ENCODE peak calls at places on chromosomes 5 and 9, in seven cellular contexts. Q is fibroblast of villous mesenchyme, P is spleen, F is left ventricle myocardium inferior, Z is body of pancreas, O is fibroblast of mammary gland, W is gastrocnemius medialis. X is an unnamed sample.

GRCh38 chr9:21455320-21455719 is 15.1 kb downstream of the IFNA1 start:
- DNase-seq in P (no peak), W (no peak), Q (peak), O (peak), F (no peak), Z (peak), X (no peak)

GRCh38 chr9:35687306-35687705 is 2.4 kb downstream of the TPM2 start:
- DNase-seq in Z (no peak), P (no peak), W (no peak), Q (no peak), O (no peak), F (no peak), X (no peak)

GRCh38 chr5:96861044-96861443 is 15.3 kb upstream of the ERAP2 start:
- DNase-seq in P (no peak), O (no peak), F (no peak), Z (no peak), Q (no peak), W (no peak), X (no peak)

GRCh38 chr5:96548941-96549340 is 113.2 kb upstream of the CAST start:
- DNase-seq in Q (peak), Z (no peak), F (no peak), W (no peak), P (no peak), O (peak), X (no peak)

GRCh38 chr9:128494108-128494742 is 10.3 kb upstream of the GLE1 start:
- DNase-seq in F (peak), O (peak), W (no peak), P (peak), Z (peak), Q (no peak), X (peak)

GRCh38 chr9:101376117-101376866 is 8.5 kb downstream of the BAAT start:
- DNase-seq in O (peak), W (no peak), Z (no peak), P (no peak), F (no peak), Q (peak), X (no peak)

GRCh38 chr9:128113526-128114325 is 13.8 kb downstream of the PTGES2 start:
- DNase-seq in W (no peak), Z (no peak), P (peak), Q (no peak), F (peak), O (no peak), X (no peak)

GRCh38 chr5:1285883-1286291 is 9.0 kb downstream of the TERT start:
- DNase-seq in P (peak), Q (no peak), O (no peak), F (no peak), Z (no peak), W (no peak), X (no peak)

GRCh38 chr5:88952996-88953643 is 70.1 kb upstream of the MEF2C start:
- DNase-seq in P (no peak), W (no peak), F (no peak), Z (no peak), Q (no peak), O (no peak), X (no peak)

GRCh38 chr5:126597156-126597555 is 2.1 kb upstream of the ALDH7A1 start:
- DNase-seq in W (no peak), Z (no peak), F (no peak), Q (peak), P (no peak), O (peak), X (no peak)

GRCh38 chr9:109181284-109181683 is 14.2 kb upstream of the FRRS1L start:
- DNase-seq in Z (no peak), O (no peak), P (no peak), W (no peak), Q (no peak), F (no peak), X (no peak)

GRCh38 chr9:137276757-137277328 is 683 bp upstream of the TOR4A start:
- DNase-seq in Z (peak), Q (peak), O (peak), W (peak), F (peak), P (peak), X (peak)

GRCh38 chr9:78040726-78041125 is 9.1 kb upstream of the GNAQ start:
- DNase-seq in Z (no peak), Q (no peak), W (no peak), O (no peak), P (no peak), F (no peak), X (no peak)

GRCh38 chr5:147803941-147804717 is 21.6 kb upstream of the JAKMIP2 start:
- DNase-seq in P (no peak), Z (no peak), Q (no peak), F (no peak), W (no peak), O (no peak), X (no peak)

GRCh38 chr9:125815568-125815967 is 68.4 kb downstream of the PBX3 start:
- DNase-seq in O (peak), W (no peak), Q (no peak), P (no peak), Z (peak), F (no peak), X (no peak)

GRCh38 chr5:68141494-68141893 is 74.1 kb upstream of the PIK3R1 start:
- DNase-seq in P (no peak), Z (no peak), W (no peak), O (peak), Q (peak), F (no peak), X (no peak)

GRCh38 chr9:98958271-98958989 is 14.7 kb downstream of the COL15A1 start:
- DNase-seq in Q (peak), O (peak), Z (peak), P (no peak), F (no peak), W (no peak), X (no peak)

GRCh38 chr5:158166424-158166823 is 307.5 kb upstream of the CLINT1 start:
- DNase-seq in P (no peak), O (no peak), W (no peak), F (no peak), Q (no peak), Z (no peak), X (no peak)

GRCh38 chr5:137758719-137759312 is 4.7 kb upstream of the HNRNPA0 start:
- DNase-seq in Z (no peak), P (no peak), W (no peak), Q (peak), O (peak), F (no peak), X (no peak)

GRCh38 chr9:114804504-114804903 is 1.3 kb downstream of the TNFSF15 start:
- DNase-seq in Q (peak), F (no peak), O (peak), Z (peak), P (no peak), W (no peak), X (no peak)

GRCh38 chr9:86614871-86615849 is 260.9 kb upstream of the TUT7 start:
- DNase-seq in W (no peak), Q (peak), P (no peak), Z (peak), O (peak), F (no peak), X (no peak)

GRCh38 chr9:128632066-128632465 is 24.6 kb downstream of the DYNC2I2 start:
- DNase-seq in Z (no peak), Q (no peak), P (peak), O (no peak), W (no peak), F (no peak), X (no peak)

GRCh38 chr9:134871941-134872340 is 8.7 kb upstream of the FCN2 start:
- DNase-seq in P (no peak), Q (no peak), F (peak), W (no peak), Z (no peak), O (no peak), X (no peak)

GRCh38 chr5:98428806-98429205 is 344.7 kb upstream of the RGMB start:
- DNase-seq in Q (peak), P (no peak), O (peak), F (no peak), W (no peak), Z (peak), X (no peak)

GRCh38 chr9:115167175-115167574 is 49.2 kb upstream of the TNC start:
- DNase-seq in P (no peak), F (no peak), Z (no peak), Q (peak), W (no peak), O (peak), X (no peak)

GRCh38 chr5:157949520-157949919 is 90.6 kb upstream of the CLINT1 start:
- DNase-seq in P (no peak), F (no peak), W (no peak), O (no peak), Z (no peak), Q (no peak), X (no peak)

GRCh38 chr5:39411051-39411450 is 13.7 kb downstream of the DAB2 start:
- DNase-seq in F (no peak), Q (peak), O (peak), Z (no peak), P (no peak), W (no peak), X (no peak)

GRCh38 chr5:93274291-93274690 is 306.7 kb downstream of the NR2F1-AS1 start:
- DNase-seq in W (no peak), Z (no peak), P (no peak), Q (peak), O (peak), F (no peak), X (no peak)

GRCh38 chr9:95085036-95085770 is 232.3 kb downstream of the FANCC start:
- DNase-seq in F (no peak), P (peak), Z (no peak), W (no peak), O (no peak), Q (no peak), X (no peak)

GRCh38 chr9:95087659-95088242 is 229.8 kb downstream of the FANCC start:
- DNase-seq in P (peak), F (no peak), O (no peak), W (no peak), Z (peak), Q (peak), X (no peak)

GRCh38 chr9:95086564-95086955 is 230.9 kb downstream of the FANCC start:
- DNase-seq in O (no peak), Q (no peak), F (no peak), P (peak), Z (no peak), W (no peak), X (no peak)

GRCh38 chr9:95084254-95084934 is 233.1 kb downstream of the FANCC start:
- DNase-seq in P (peak), Q (no peak), W (no peak), Z (no peak), F (no peak), O (no peak), X (no peak)

GRCh38 chr9:95085861-95086563 is 231.5 kb downstream of the FANCC start:
- DNase-seq in Z (peak), O (no peak), P (peak), W (peak), F (no peak), Q (no peak), X (no peak)
- TF ChIP-seq CTCF in Z (no peak), O (no peak), P (no peak), W (peak), F (peak), Q (no peak), X (no peak)

GRCh38 chr5:132136906-132137305 is 63.3 kb downstream of the CSF2 start:
- DNase-seq in P (no peak), Z (no peak), W (no peak), Q (peak), F (no peak), O (peak), X (no peak)

GRCh38 chr5:132143148-132143547 is 69.6 kb downstream of the CSF2 start:
- DNase-seq in Q (no peak), Z (no peak), P (no peak), F (no peak), W (no peak), O (no peak), X (no peak)

GRCh38 chr5:132134384-132134783 is 60.8 kb downstream of the CSF2 start:
- DNase-seq in F (no peak), P (no peak), Q (peak), O (peak), W (no peak), Z (no peak), X (no peak)

GRCh38 chr5:132142459-132142858 is 68.9 kb downstream of the CSF2 start:
- DNase-seq in Z (no peak), O (no peak), F (no peak), W (no peak), P (no peak), Q (peak), X (no peak)

GRCh38 chr5:132138260-132138659 is 64.7 kb downstream of the CSF2 start:
- DNase-seq in Q (peak), F (no peak), W (no peak), O (peak), P (no peak), Z (no peak), X (no peak)
- H3K4me3 ChIP-seq in Q (no peak), F (no peak), W (no peak), O (no peak), P (no peak), Z (no peak), X (no peak)

GRCh38 chr9:83708515-83709158 is 879 bp upstream of the UBQLN1 start:
- DNase-seq in Z (peak), O (peak), Q (peak), P (peak), W (peak), F (peak), X (peak)

GRCh38 chr9:83715221-83715620 is 7.5 kb upstream of the UBQLN1 start:
- DNase-seq in O (no peak), Z (no peak), Q (peak), P (no peak), W (no peak), F (no peak), X (no peak)

GRCh38 chr9:83715794-83716193 is 8.0 kb upstream of the UBQLN1 start:
- DNase-seq in Q (no peak), P (no peak), W (no peak), F (no peak), Z (no peak), O (no peak), X (no peak)

DNA sequence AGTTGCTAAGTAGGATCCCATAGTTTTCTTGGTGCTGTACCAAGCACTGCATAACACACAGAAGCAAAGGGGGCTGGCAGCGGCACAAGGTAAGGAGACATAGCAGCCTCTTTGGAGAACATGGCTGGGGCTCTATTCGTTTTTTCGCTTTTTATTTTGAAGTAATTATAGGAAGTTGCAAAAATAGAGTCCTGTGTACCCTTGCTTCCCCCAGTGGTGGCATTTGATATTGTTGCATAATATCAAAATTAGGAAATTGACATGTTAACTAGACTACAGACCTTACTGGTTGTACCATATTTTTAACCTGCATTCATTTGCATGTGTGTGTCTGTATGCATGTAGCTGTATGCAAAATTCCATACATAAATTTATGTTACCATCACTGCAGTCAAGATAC is 6.6 kb upstream of the UBQLN1 start:
- DNase-seq in Z (no peak), Q (no peak), O (no peak), W (no peak), P (no peak), F (no peak), X (no peak)
- TF ChIP-seq CTCF in Z (no peak), Q (peak), O (peak), W (peak), P (peak), F (peak), X (no peak)

DNA sequence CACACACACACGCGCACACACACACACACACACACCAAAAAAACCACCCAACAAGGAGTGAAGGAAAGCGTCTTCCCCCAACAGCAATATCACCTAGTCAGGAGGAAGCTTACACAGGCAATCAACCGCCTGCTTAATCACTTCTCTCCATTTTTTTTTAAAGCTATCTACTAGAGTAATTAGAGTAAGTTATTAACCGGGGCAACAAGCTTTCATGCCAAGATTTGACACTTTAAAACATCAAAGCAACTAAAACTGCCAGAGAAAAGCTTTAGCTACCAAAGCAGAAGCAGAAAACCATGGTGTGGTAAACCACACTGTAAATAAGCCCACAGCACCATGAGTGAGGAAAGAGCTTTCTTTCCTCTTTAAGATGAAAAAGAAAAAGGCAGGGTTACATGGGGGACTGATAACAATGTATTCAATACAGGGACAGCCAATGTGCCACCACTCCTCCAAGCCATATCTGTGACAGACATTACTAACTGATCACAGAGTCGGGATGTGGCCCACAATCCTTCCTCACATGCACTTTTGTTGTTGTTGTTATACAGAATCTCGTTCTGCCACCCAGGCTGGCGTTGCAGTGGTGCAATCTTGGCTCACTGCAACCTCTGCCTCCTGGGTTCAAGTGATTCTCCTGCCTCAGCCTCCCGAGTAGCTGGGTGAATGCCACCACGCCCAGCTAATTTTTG is 282.1 kb downstream of the CRB2 start:
- DNase-seq in P (no peak), W (no peak), F (no peak), Q (peak), Z (no peak), O (no peak), X (no peak)
- H3K4me3 ChIP-seq in P (peak), W (peak), F (no peak), Q (peak), Z (no peak), O (no peak), X (no peak)

DNA sequence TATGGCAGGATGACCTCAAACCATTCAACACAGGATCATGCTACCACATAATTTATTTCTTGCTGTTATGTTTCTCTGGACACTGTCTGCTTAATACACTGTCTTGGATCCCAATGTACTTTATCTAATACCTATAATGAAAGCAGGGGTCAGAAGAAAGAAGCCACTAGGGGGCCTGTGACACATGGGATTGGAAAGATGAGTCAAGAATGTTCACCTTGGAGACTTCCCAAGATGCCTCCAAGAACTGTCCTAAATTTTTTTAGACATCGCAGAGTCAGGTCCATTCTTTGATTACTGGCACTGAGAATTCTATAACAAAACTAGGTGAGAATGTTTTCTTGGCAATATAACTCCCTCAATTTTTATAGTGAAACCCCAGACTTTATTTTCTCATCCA is 305.8 kb upstream of the SMARCA2 start:
- DNase-seq in Z (no peak), F (no peak), P (no peak), Q (no peak), W (no peak), O (peak), X (no peak)
- TF ChIP-seq CTCF in Z (no peak), F (peak), P (peak), Q (no peak), W (no peak), O (peak), X (peak)

GRCh38 chr5:25662610-25663009 is 1017.8 kb upstream of the CDH10 start:
- DNase-seq in O (no peak), F (no peak), W (no peak), P (no peak), Q (no peak), Z (no peak), X (no peak)
- H3K4me3 ChIP-seq in O (no peak), F (no peak), W (no peak), P (no peak), Q (no peak), Z (no peak), X (no peak)